ENCODE peak calls at places on chromosomes 16 and 17, in five cellular contexts. One of them, this sample, is unnamed.
A peak's percentile ranks its signal among the peaks of the same experiment; 100 is the strongest.

GRCh38 chr17:27741361-27741861 is 58.9 kb downstream of the NOS2 start:
- DNase-seq in IMR-90: peak; percentile 10
- DNase-seq in Panc1: no peak
- DNase-seq in A549: no peak
- DNase-seq in tibial nerve: no peak
- DNase-seq in this sample: no peak

GRCh38 chr16:78045865-78046581 is 23.7 kb downstream of the CLEC3A start:
- DNase-seq in IMR-90: peak; percentile 54
- DNase-seq in Panc1: no peak
- DNase-seq in A549: peak; percentile 16
- DNase-seq in tibial nerve: peak; percentile 6
- DNase-seq in this sample: peak; percentile 73

GRCh38 chr17:71975998-71976649 is 144.7 kb upstream of the SOX9 start:
- DNase-seq in IMR-90: peak; percentile 97
- DNase-seq in Panc1: peak; percentile 71
- DNase-seq in A549: peak; percentile 86
- DNase-seq in tibial nerve: peak; percentile 78
- DNase-seq in this sample: peak; percentile 49

GRCh38 chr17:7588553-7589203 is 1.2 kb downstream of the SOX15 start:
- DNase-seq in IMR-90: no peak
- DNase-seq in Panc1: no peak
- DNase-seq in A549: no peak
- DNase-seq in tibial nerve: no peak
- DNase-seq in this sample: no peak

GRCh38 chr17:62696726-62697490 is 69.4 kb downstream of the MRC2 start:
- DNase-seq in IMR-90: no peak
- DNase-seq in Panc1: no peak
- DNase-seq in A549: no peak
- DNase-seq in tibial nerve: no peak
- DNase-seq in this sample: peak; percentile 33

GRCh38 chr16:84874004-84874435 is 54.2 kb downstream of the CRISPLD2 start:
- DNase-seq in IMR-90: no peak
- DNase-seq in Panc1: no peak
- DNase-seq in A549: no peak
- DNase-seq in tibial nerve: no peak
- DNase-seq in this sample: no peak

GRCh38 chr17:63962298-63962744 is 10.4 kb downstream of the SCN4A start:
- DNase-seq in IMR-90: no peak
- DNase-seq in Panc1: no peak
- DNase-seq in A549: no peak
- DNase-seq in tibial nerve: no peak
- DNase-seq in this sample: no peak

GRCh38 chr17:78883090-78883532 is 19.9 kb downstream of the CEP295NL start:
- DNase-seq in IMR-90: peak; percentile 75
- DNase-seq in Panc1: peak; percentile 22
- DNase-seq in A549: peak; percentile 98
- DNase-seq in tibial nerve: peak; percentile 76
- DNase-seq in this sample: peak; percentile 85

GRCh38 chr17:1018547-1018946 is 21.6 kb downstream of the TIMM22 start:
- DNase-seq in IMR-90: no peak
- DNase-seq in Panc1: no peak
- DNase-seq in A549: no peak
- DNase-seq in tibial nerve: no peak
- DNase-seq in this sample: no peak

GRCh38 chr17:4161179-4161559 is 18.2 kb downstream of the CYB5D2 start:
- DNase-seq in IMR-90: peak; percentile 93
- DNase-seq in Panc1: peak; percentile 88
- DNase-seq in A549: peak; percentile 98
- DNase-seq in tibial nerve: peak; percentile 45
- DNase-seq in this sample: peak; percentile 53

GRCh38 chr16:87742781-87743490 is 22.9 kb downstream of the KLHDC4 start:
- DNase-seq in IMR-90: no peak
- DNase-seq in Panc1: no peak
- DNase-seq in A549: no peak
- DNase-seq in tibial nerve: no peak
- DNase-seq in this sample: no peak

GRCh38 chr17:828761-829160 is 46.6 kb downstream of the MRM3 start:
- DNase-seq in IMR-90: no peak
- DNase-seq in Panc1: no peak
- DNase-seq in A549: no peak
- DNase-seq in tibial nerve: no peak
- DNase-seq in this sample: no peak

GRCh38 chr16:66551362-66551761 is 1.0 kb upstream of the CKLF start:
- DNase-seq in IMR-90: peak; percentile 9
- DNase-seq in Panc1: no peak
- DNase-seq in A549: peak; percentile 59
- DNase-seq in tibial nerve: no peak
- DNase-seq in this sample: peak; percentile 60

GRCh38 chr17:39568710-39569109 is 39.0 kb downstream of the NEUROD2 start:
- DNase-seq in IMR-90: no peak
- DNase-seq in Panc1: no peak
- DNase-seq in A549: no peak
- DNase-seq in tibial nerve: no peak
- DNase-seq in this sample: no peak

GRCh38 chr17:78137392-78138203 is 7.0 kb downstream of the TMC8 start:
- DNase-seq in IMR-90: no peak
- DNase-seq in Panc1: no peak
- DNase-seq in A549: no peak
- DNase-seq in tibial nerve: no peak
- DNase-seq in this sample: no peak

GRCh38 chr16:1492082-1492922 is 858 bp upstream of the TELO2 start:
- DNase-seq in IMR-90: no peak
- DNase-seq in Panc1: no peak
- DNase-seq in A549: no peak
- DNase-seq in tibial nerve: no peak
- DNase-seq in this sample: peak; percentile 36

GRCh38 chr17:17343160-17343735 is 40.1 kb downstream of the NT5M start:
- DNase-seq in IMR-90: no peak
- DNase-seq in Panc1: no peak
- DNase-seq in A549: no peak
- DNase-seq in tibial nerve: no peak
- DNase-seq in this sample: no peak

GRCh38 chr16:16067127-16067526 is 117.7 kb downstream of the ABCC1 start:
- DNase-seq in IMR-90: peak; percentile 54
- DNase-seq in Panc1: no peak
- DNase-seq in A549: no peak
- DNase-seq in tibial nerve: no peak
- DNase-seq in this sample: no peak

GRCh38 chr16:67447508-67448076 is 16.7 kb downstream of the HSD11B2 start:
- DNase-seq in IMR-90: peak; percentile 42
- DNase-seq in Panc1: no peak
- DNase-seq in A549: peak; percentile 77
- DNase-seq in tibial nerve: no peak
- DNase-seq in this sample: no peak

GRCh38 chr17:79829004-79829403 is 10.2 kb downstream of the CBX4 start:
- DNase-seq in IMR-90: no peak
- DNase-seq in Panc1: no peak
- DNase-seq in A549: no peak
- DNase-seq in tibial nerve: no peak
- DNase-seq in this sample: no peak

GRCh38 chr17:39261286-39261685 is 35.5 kb upstream of the STAC2 start:
- DNase-seq in IMR-90: no peak
- DNase-seq in Panc1: no peak
- DNase-seq in A549: no peak
- DNase-seq in tibial nerve: no peak
- DNase-seq in this sample: no peak

GRCh38 chr17:80101160-80101945 is at the start of gene GAA:
- DNase-seq in IMR-90: peak; percentile 76
- DNase-seq in Panc1: no peak
- DNase-seq in A549: peak; percentile 91
- DNase-seq in tibial nerve: peak; percentile 70
- DNase-seq in this sample: peak; percentile 90

GRCh38 chr17:1752425-1752941 is 9.4 kb upstream of the SERPINF1 start:
- DNase-seq in IMR-90: no peak
- DNase-seq in Panc1: no peak
- DNase-seq in A549: peak; percentile 83
- DNase-seq in tibial nerve: no peak
- DNase-seq in this sample: peak; percentile 84

GRCh38 chr16:89173629-89173921 is 2.0 kb downstream of the CDH15 start:
- DNase-seq in IMR-90: no peak
- DNase-seq in Panc1: no peak
- DNase-seq in A549: no peak
- DNase-seq in tibial nerve: no peak
- DNase-seq in this sample: no peak

DNA sequence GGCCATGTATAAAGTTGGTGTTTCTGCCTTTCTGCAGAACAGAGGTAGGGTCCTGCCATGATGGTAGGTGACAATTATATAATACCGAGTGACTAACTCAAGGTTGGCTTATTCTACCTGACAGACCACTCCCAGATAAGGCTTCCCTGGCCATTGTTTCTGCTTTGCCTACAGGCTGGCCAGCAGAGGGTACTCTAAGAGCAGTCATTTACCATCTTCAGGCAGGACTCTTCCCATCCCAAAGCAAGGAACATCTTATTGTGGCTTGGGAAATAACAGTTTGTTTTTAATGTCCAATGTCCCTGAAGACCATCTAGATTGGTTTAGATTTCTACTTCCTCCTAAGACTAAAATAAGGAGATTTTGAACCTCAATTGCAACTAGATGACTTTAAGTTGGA is 74.1 kb downstream of the SNX11 start:
- DNase-seq in IMR-90: peak; percentile 2
- DNase-seq in Panc1: no peak
- DNase-seq in A549: peak; percentile 50
- DNase-seq in tibial nerve: no peak
- DNase-seq in this sample: no peak
- TF ChIP-seq CTCF in IMR-90: peak; percentile 5
- TF ChIP-seq CTCF in Panc1: peak; percentile 84
- TF ChIP-seq CTCF in A549: peak; percentile 69
- TF ChIP-seq CTCF in tibial nerve: no peak
- TF ChIP-seq CTCF in this sample: no peak

GRCh38 chr16:69363281-69363717 is 11.7 kb upstream of the TMED6 start:
- DNase-seq in IMR-90: no peak
- DNase-seq in Panc1: no peak
- DNase-seq in A549: no peak
- DNase-seq in tibial nerve: no peak
- DNase-seq in this sample: peak; percentile 82

GRCh38 chr16:69364088-69364487 is 12.5 kb upstream of the TMED6 start:
- DNase-seq in IMR-90: no peak
- DNase-seq in Panc1: no peak
- DNase-seq in A549: no peak
- DNase-seq in tibial nerve: no peak
- DNase-seq in this sample: no peak

GRCh38 chr16:69365901-69366300 is 14.3 kb upstream of the TMED6 start:
- DNase-seq in IMR-90: peak; percentile 55
- DNase-seq in Panc1: no peak
- DNase-seq in A549: no peak
- DNase-seq in tibial nerve: no peak
- DNase-seq in this sample: no peak

GRCh38 chr16:69367980-69368379 is 16.4 kb upstream of the TMED6 start:
- DNase-seq in IMR-90: peak; percentile 71
- DNase-seq in Panc1: no peak
- DNase-seq in A549: no peak
- DNase-seq in tibial nerve: no peak
- DNase-seq in this sample: no peak

DNA sequence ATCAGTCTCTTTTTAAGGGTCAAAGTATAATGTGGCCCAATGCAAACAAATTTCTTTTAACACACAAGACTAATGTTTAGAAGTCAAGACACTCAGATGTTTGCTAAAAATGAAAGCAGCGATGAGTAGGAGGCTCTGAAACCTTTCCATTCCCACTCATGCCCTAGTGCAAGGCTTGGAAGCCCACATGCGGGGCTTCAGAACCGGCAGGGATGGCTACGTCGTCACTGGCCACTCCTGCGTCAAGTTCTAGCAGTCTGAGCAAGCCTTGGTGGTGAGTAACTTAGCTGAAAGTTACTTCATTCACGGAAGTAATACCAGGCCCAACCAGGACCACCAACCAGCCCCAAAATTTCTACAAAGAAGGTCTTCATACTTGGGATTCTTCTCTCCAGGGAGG is 14.8 kb upstream of the TMED6 start:
- DNase-seq in IMR-90: no peak
- DNase-seq in Panc1: no peak
- DNase-seq in A549: no peak
- DNase-seq in tibial nerve: no peak
- DNase-seq in this sample: no peak
- H3K27ac ChIP-seq in IMR-90: no peak overlapping the region
- H3K27ac ChIP-seq in Panc1: no peak overlapping the region
- H3K27ac ChIP-seq in A549: no peak overlapping the region
- H3K27ac ChIP-seq in tibial nerve: no peak overlapping the region
- H3K27ac ChIP-seq in this sample: no peak overlapping the region

DNA sequence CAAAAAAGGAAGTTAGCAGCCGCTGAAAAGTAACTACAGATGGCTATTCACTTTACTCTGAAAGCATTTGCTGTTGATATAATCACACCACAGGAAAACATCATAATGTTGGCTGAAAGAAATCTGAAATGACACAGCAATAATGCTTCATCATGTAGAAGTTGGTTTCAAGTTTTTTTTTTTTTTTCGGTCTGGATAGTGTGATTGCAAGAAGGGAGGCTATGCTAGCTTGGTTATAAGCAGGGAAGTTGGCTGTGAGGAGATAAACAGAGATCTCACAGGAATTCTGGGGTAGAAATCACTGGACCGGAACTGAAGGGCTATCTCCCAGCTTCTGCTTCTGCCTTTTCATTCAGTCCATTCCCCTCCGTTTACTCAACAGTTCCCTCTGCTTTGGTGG is 57.9 kb downstream of the MYO1D start:
- DNase-seq in IMR-90: no peak
- DNase-seq in Panc1: no peak
- DNase-seq in A549: no peak
- DNase-seq in tibial nerve: no peak
- DNase-seq in this sample: no peak
- H3K4me3 ChIP-seq in IMR-90: no peak overlapping the region
- H3K4me3 ChIP-seq in Panc1: no peak overlapping the region
- H3K4me3 ChIP-seq in A549: no peak overlapping the region
- H3K4me3 ChIP-seq in tibial nerve: no peak overlapping the region
- H3K4me3 ChIP-seq in this sample: no peak overlapping the region

GRCh38 chr17:45646288-45646988 is 137.7 kb upstream of the CRHR1 start:
- DNase-seq in IMR-90: no peak
- DNase-seq in Panc1: no peak
- DNase-seq in A549: no peak
- DNase-seq in tibial nerve: peak; percentile 9
- DNase-seq in this sample: no peak

GRCh38 chr17:45650601-45651000 is 133.5 kb upstream of the CRHR1 start:
- DNase-seq in IMR-90: peak; percentile 6
- DNase-seq in Panc1: no peak
- DNase-seq in A549: no peak
- DNase-seq in tibial nerve: no peak
- DNase-seq in this sample: no peak

GRCh38 chr17:45651145-45651713 is 132.9 kb upstream of the CRHR1 start:
- DNase-seq in IMR-90: no peak
- DNase-seq in Panc1: no peak
- DNase-seq in A549: no peak
- DNase-seq in tibial nerve: no peak
- DNase-seq in this sample: no peak

GRCh38 chr17:45649796-45650195 is 134.3 kb upstream of the CRHR1 start:
- DNase-seq in IMR-90: no peak
- DNase-seq in Panc1: no peak
- DNase-seq in A549: no peak
- DNase-seq in tibial nerve: no peak
- DNase-seq in this sample: no peak

DNA sequence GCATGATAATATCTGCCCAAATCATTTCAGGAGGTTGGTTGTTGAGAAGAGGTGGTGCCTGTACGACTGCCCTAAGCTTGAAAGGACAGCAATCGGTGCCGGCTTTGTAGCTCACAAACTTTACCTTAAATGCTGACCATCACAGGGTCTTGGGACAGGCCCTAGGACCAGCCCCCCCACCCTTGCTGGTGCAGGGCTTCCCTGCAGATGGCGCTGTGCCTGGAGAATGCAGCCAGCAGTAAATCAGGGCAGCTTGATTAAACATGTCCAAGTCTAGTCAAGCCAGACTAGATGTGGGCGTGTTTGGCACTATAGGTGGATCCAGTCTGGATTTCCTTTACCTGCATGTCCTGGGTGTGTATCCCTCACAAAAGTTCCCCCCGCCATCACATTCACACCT is 135.5 kb upstream of the CRHR1 start:
- DNase-seq in IMR-90: no peak
- DNase-seq in Panc1: no peak
- DNase-seq in A549: no peak
- DNase-seq in tibial nerve: no peak
- DNase-seq in this sample: no peak
- TF ChIP-seq CTCF in IMR-90: no peak
- TF ChIP-seq CTCF in Panc1: no peak
- TF ChIP-seq CTCF in A549: no peak
- TF ChIP-seq CTCF in tibial nerve: no peak
- TF ChIP-seq CTCF in this sample: no peak